ENCODE peak calls at places on chromosomes 12 and 14, in ten cellular contexts. R, G, D, A, P, C, J, N, B and M are unnamed samples.
A peak's percentile ranks its signal among the peaks of the same experiment; 100 is the strongest.

GRCh38 chr14:95296595-95297365 is 22.9 kb downstream of the CLMN start:
- DNase-seq in P (no peak), C (no peak), D (no peak), A (no peak), R (no peak), B (no peak), N (no peak), G (no peak), J (no peak), M (no peak)

GRCh38 chr12:29314421-29314820 is 66.6 kb downstream of the ERGIC2 start:
- DNase-seq in A (no peak), R (no peak), C (no peak), D (no peak), N (no peak), B (no peak), G (no peak), P (no peak), J (no peak), M (no peak)

GRCh38 chr14:25381498-25381897 is 331.6 kb upstream of the STXBP6 start:
- DNase-seq in J (no peak), G (peak; percentile 52), P (no peak), R (peak; percentile 0), D (no peak), A (no peak), B (peak; percentile 59), C (no peak), N (no peak), M (no peak)

GRCh38 chr12:63940295-63940997 is 95.9 kb downstream of the SRGAP1 start:
- DNase-seq in G (no peak), C (no peak), J (no peak), N (no peak), R (no peak), A (no peak), D (no peak), B (peak; percentile 76), P (no peak), M (no peak)

GRCh38 chr12:91382081-91382543 is 199.5 kb upstream of the DCN start:
- DNase-seq in D (peak; percentile 84), C (peak; percentile 66), R (peak; percentile 85), B (peak; percentile 91), N (peak; percentile 63), P (peak; percentile 88), J (peak; percentile 87), G (peak; percentile 94), A (no peak), M (peak; percentile 86)

GRCh38 chr12:645563-646071 is 17.6 kb downstream of the NINJ2 start:
- DNase-seq in C (no peak), J (peak; percentile 38), D (peak; percentile 74), P (peak; percentile 87), N (no peak), R (peak; percentile 83), A (no peak), G (no peak), B (peak; percentile 81), M (no peak)

GRCh38 chr12:65911321-65911720 is 87.0 kb downstream of the HMGA2 start:
- DNase-seq in N (no peak), C (no peak), B (peak; percentile 77), R (no peak), J (no peak), P (no peak), G (no peak), D (no peak), A (no peak), M (peak; percentile 77)

GRCh38 chr14:26960049-26960688 is 362.3 kb upstream of the NOVA1 start:
- DNase-seq in G (peak; percentile 14), D (no peak), A (no peak), J (no peak), N (no peak), P (no peak), C (no peak), R (no peak), B (no peak), M (no peak)

GRCh38 chr14:58078471-58078870 is 73.5 kb downstream of the ARMH4 start:
- DNase-seq in D (no peak), N (no peak), A (no peak), J (no peak), G (no peak), C (no peak), R (no peak), B (no peak), P (no peak), M (no peak)

GRCh38 chr14:77965919-77966435 is 166.1 kb downstream of the ADCK1 start:
- DNase-seq in D (no peak), J (peak; percentile 54), N (no peak), G (peak; percentile 77), A (no peak), R (peak; percentile 27), C (no peak), P (no peak), B (peak; percentile 5), M (no peak)

GRCh38 chr12:130609966-130610365 is 106.1 kb downstream of the RIMBP2 start:
- DNase-seq in A (no peak), G (no peak), P (no peak), C (no peak), N (no peak), R (no peak), J (no peak), D (no peak), B (no peak), M (no peak)

GRCh38 chr12:82953397-82953796 is 266.7 kb downstream of the TMTC2 start:
- DNase-seq in C (no peak), D (no peak), J (no peak), N (no peak), A (no peak), P (no peak), B (no peak), G (no peak), R (no peak), M (no peak)

GRCh38 chr12:82952946-82953345 is 266.2 kb downstream of the TMTC2 start:
- DNase-seq in B (no peak), R (no peak), G (peak; percentile 14), J (no peak), D (no peak), C (no peak), N (peak; percentile 21), P (no peak), A (no peak), M (no peak)

GRCh38 chr12:82955020-82955419 is 268.3 kb downstream of the TMTC2 start:
- DNase-seq in G (no peak), R (no peak), A (no peak), D (no peak), C (no peak), B (no peak), N (no peak), P (no peak), J (no peak), M (no peak)

GRCh38 chr12:82954064-82954463 is 267.4 kb downstream of the TMTC2 start:
- DNase-seq in N (no peak), D (no peak), C (no peak), P (no peak), G (peak; percentile 14), A (no peak), J (no peak), R (no peak), B (no peak), M (no peak)

GRCh38 chr12:82954572-82954971 is 267.9 kb downstream of the TMTC2 start:
- DNase-seq in P (no peak), N (no peak), B (no peak), C (no peak), G (no peak), J (no peak), R (no peak), D (no peak), A (no peak), M (no peak)
- H3K27ac ChIP-seq in P (no peak overlapping the region), N (no peak overlapping the region), B (no peak overlapping the region), C (no peak overlapping the region), G (no peak overlapping the region), J (no peak overlapping the region), R (no peak overlapping the region), D (no peak overlapping the region), A (no peak overlapping the region), M (no peak overlapping the region)

GRCh38 chr14:49481099-49481498 is 105.1 kb downstream of the RPS29 start:
- DNase-seq in C (no peak), G (no peak), D (no peak), R (no peak), N (no peak), J (no peak), P (no peak), A (no peak), B (no peak), M (no peak)
- TF ChIP-seq CTCF in C (no peak), G (no peak), D (no peak), R (no peak), N (no peak), J (no peak), P (no peak), A (no peak), B (no peak), M (no peak)

DNA sequence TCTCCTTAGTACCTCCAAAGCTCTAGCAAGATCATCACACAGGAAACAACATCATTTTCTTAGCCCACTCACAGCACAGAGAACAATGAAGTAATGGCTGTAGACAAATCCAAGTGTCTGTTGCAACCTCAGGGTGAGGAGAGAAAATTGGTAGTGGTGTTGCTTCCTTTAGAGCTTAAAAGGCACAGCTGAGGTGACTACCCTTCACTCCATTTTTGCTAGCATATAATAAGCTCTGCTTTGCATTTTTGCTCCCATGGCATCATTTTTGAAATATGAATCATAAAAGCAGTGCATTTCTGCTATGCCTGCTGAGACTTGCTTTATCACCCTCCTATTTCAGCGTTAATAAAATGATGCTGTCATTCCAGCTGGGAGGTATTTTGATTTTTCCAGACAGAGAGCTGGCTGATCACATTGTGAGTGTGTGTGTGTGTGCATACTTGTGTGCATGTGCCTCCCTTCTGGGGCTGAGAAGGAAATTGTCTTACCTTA is 18.5 kb upstream of the PCNX1 start:
- DNase-seq in R (no peak), C (no peak), B (no peak), J (no peak), A (no peak), D (no peak), N (no peak), P (no peak), G (no peak), M (no peak)
- TF ChIP-seq POLR2AphosphoS5 in R (no peak), C (no peak), B (no peak), J (no peak), A (no peak), D (no peak), N (no peak), P (no peak), G (no peak), M (no peak)

DNA sequence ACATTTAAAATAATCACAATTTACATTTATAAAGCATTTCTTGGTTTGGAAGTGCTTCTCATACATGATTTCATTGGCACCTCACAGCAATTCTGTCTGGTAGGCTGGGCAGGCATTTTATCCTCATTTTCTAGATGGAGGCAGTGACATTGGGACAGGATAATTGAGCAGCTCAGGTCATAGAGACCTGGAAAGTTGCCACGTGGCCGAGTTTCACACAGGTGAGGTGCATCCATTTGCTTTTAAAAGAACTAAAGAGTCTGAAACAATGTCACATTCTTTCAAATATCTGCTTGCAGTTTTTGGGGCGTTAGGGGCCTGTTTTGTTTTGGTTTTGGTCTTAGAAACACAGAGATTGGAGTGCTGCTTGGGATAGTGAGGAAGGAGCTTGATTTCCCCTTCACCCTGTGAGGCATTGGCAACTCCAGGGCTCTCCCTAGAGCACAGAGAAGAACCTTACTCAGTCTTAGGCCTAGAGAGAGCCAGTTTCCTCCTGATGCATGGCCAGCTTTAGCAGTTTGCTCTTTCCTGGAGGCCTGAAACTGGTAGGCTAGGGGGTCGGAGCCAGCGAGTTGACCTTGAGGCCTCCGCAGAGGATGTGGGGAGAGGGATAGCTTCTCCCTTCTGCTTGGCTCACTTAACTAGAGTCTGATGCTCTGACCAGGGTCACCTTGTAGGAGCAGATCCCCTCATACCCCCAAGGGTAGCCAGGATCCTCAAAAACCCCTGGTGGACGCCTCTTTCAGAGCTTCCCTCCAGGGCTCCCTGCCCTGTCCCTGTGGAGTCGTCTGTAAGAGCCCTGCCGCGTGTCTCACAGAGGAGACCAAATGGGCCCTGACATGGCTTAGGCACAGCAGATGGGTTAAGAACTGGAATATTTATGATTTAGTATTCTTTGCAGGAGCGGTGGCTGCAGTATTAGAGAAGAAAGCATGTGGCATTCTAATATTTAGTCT is 34.9 kb upstream of the JDP2 start:
- DNase-seq in G (peak; percentile 37), P (no peak), R (no peak), C (no peak), J (no peak), B (no peak), A (no peak), N (no peak), D (no peak), M (no peak)
- H3K27ac ChIP-seq in G (no peak overlapping the region), P (no peak overlapping the region), R (no peak overlapping the region), C (no peak overlapping the region), J (no peak overlapping the region), B (no peak overlapping the region), A (no peak overlapping the region), N (no peak overlapping the region), D (no peak overlapping the region), M (no peak overlapping the region)